ENCODE peak calls at places on chromosomes 4 and X, in ten cellular contexts. One of them, this sample, is unnamed.

GRCh38 chr4:7202391-7202790 is 10.1 kb downstream of the SORCS2 start:
- DNase-seq in astrocyte: peak
- DNase-seq in left lung: no peak
- DNase-seq in natural killer cell: no peak
- DNase-seq in OCI-LY7: no peak
- DNase-seq in hepatocyte: no peak
- DNase-seq in esophagus squamous epithelium: no peak
- DNase-seq in H9: no peak
- DNase-seq in cardiac fibroblast: peak
- DNase-seq in body of pancreas: no peak
- DNase-seq in this sample: no peak

GRCh38 chr4:34200535-34200934 is 2043.8 kb downstream of the ARAP2 start:
- DNase-seq in astrocyte: no peak
- DNase-seq in left lung: no peak
- DNase-seq in natural killer cell: no peak
- DNase-seq in OCI-LY7: no peak
- DNase-seq in hepatocyte: no peak
- DNase-seq in esophagus squamous epithelium: no peak
- DNase-seq in H9: no peak
- DNase-seq in cardiac fibroblast: no peak
- DNase-seq in body of pancreas: no peak
- DNase-seq in this sample: no peak

GRCh38 chrX:153932220-153932915 is 2.5 kb downstream of the NAA10 start:
- DNase-seq in astrocyte: no peak
- DNase-seq in left lung: no peak
- DNase-seq in natural killer cell: no peak
- DNase-seq in OCI-LY7: no peak
- DNase-seq in hepatocyte: no peak
- DNase-seq in esophagus squamous epithelium: no peak
- DNase-seq in H9: no peak
- DNase-seq in cardiac fibroblast: no peak
- DNase-seq in body of pancreas: no peak
- DNase-seq in this sample: no peak

GRCh38 chr4:131001371-131001770 is 1905.4 kb downstream of the C4orf33 start:
- DNase-seq in astrocyte: peak
- DNase-seq in left lung: no peak
- DNase-seq in natural killer cell: no peak
- DNase-seq in OCI-LY7: no peak
- DNase-seq in hepatocyte: no peak
- DNase-seq in esophagus squamous epithelium: no peak
- DNase-seq in H9: no peak
- DNase-seq in cardiac fibroblast: no peak
- DNase-seq in body of pancreas: no peak
- DNase-seq in this sample: no peak

GRCh38 chr4:69458184-69458826 is 37.4 kb downstream of the UGT2B4 start:
- DNase-seq in astrocyte: no peak
- DNase-seq in left lung: no peak
- DNase-seq in natural killer cell: no peak
- DNase-seq in OCI-LY7: no peak
- DNase-seq in hepatocyte: no peak
- DNase-seq in esophagus squamous epithelium: no peak
- DNase-seq in H9: no peak
- DNase-seq in cardiac fibroblast: no peak
- DNase-seq in body of pancreas: no peak
- DNase-seq in this sample: no peak

GRCh38 chrX:68710870-68711576 is 63.6 kb downstream of the STARD8 start:
- DNase-seq in astrocyte: peak
- DNase-seq in left lung: no peak
- DNase-seq in natural killer cell: no peak
- DNase-seq in OCI-LY7: peak
- DNase-seq in hepatocyte: peak
- DNase-seq in esophagus squamous epithelium: no peak
- DNase-seq in H9: peak
- DNase-seq in cardiac fibroblast: peak
- DNase-seq in body of pancreas: peak
- DNase-seq in this sample: peak

GRCh38 chr4:99822734-99823133 is 6.1 kb downstream of the DAPP1 start:
- DNase-seq in astrocyte: no peak
- DNase-seq in left lung: no peak
- DNase-seq in natural killer cell: no peak
- DNase-seq in OCI-LY7: no peak
- DNase-seq in hepatocyte: no peak
- DNase-seq in esophagus squamous epithelium: no peak
- DNase-seq in H9: no peak
- DNase-seq in cardiac fibroblast: no peak
- DNase-seq in body of pancreas: no peak
- DNase-seq in this sample: no peak

GRCh38 chr4:40525811-40526598 is 103.7 kb downstream of the RBM47 start:
- DNase-seq in astrocyte: peak
- DNase-seq in left lung: no peak
- DNase-seq in natural killer cell: no peak
- DNase-seq in OCI-LY7: no peak
- DNase-seq in hepatocyte: peak
- DNase-seq in esophagus squamous epithelium: no peak
- DNase-seq in H9: peak
- DNase-seq in cardiac fibroblast: peak
- DNase-seq in body of pancreas: peak
- DNase-seq in this sample: no peak

GRCh38 chr4:3711183-3712111 is 54.7 kb upstream of the ADRA2C start:
- DNase-seq in astrocyte: no peak
- DNase-seq in left lung: peak
- DNase-seq in natural killer cell: no peak
- DNase-seq in OCI-LY7: no peak
- DNase-seq in hepatocyte: no peak
- DNase-seq in esophagus squamous epithelium: no peak
- DNase-seq in H9: no peak
- DNase-seq in cardiac fibroblast: no peak
- DNase-seq in body of pancreas: no peak
- DNase-seq in this sample: no peak

GRCh38 chr4:27407616-27408015 is 547.0 kb downstream of the STIM2 start:
- DNase-seq in astrocyte: peak
- DNase-seq in left lung: no peak
- DNase-seq in natural killer cell: no peak
- DNase-seq in OCI-LY7: no peak
- DNase-seq in hepatocyte: no peak
- DNase-seq in esophagus squamous epithelium: no peak
- DNase-seq in H9: no peak
- DNase-seq in cardiac fibroblast: no peak
- DNase-seq in body of pancreas: no peak
- DNase-seq in this sample: no peak

GRCh38 chrX:1212532-1212931 is at the start of gene CRLF2:
- DNase-seq in astrocyte: no peak
- DNase-seq in left lung: no peak
- DNase-seq in natural killer cell: no peak
- DNase-seq in OCI-LY7: peak
- DNase-seq in hepatocyte: no peak
- DNase-seq in esophagus squamous epithelium: no peak
- DNase-seq in H9: no peak
- DNase-seq in cardiac fibroblast: peak
- DNase-seq in body of pancreas: no peak
- DNase-seq in this sample: no peak

GRCh38 chr4:42806436-42806835 is 86.1 kb upstream of the GRXCR1 start:
- DNase-seq in astrocyte: no peak
- DNase-seq in left lung: no peak
- DNase-seq in natural killer cell: no peak
- DNase-seq in OCI-LY7: no peak
- DNase-seq in hepatocyte: no peak
- DNase-seq in esophagus squamous epithelium: no peak
- DNase-seq in H9: no peak
- DNase-seq in cardiac fibroblast: no peak
- DNase-seq in body of pancreas: no peak
- DNase-seq in this sample: no peak
- TF ChIP-seq CTCF in astrocyte: no peak
- TF ChIP-seq CTCF in left lung: no peak
- TF ChIP-seq CTCF in natural killer cell: no peak
- TF ChIP-seq CTCF in OCI-LY7: no peak
- TF ChIP-seq CTCF in hepatocyte: no peak
- TF ChIP-seq CTCF in esophagus squamous epithelium: no peak
- TF ChIP-seq CTCF in H9: no peak
- TF ChIP-seq CTCF in cardiac fibroblast: no peak
- TF ChIP-seq CTCF in body of pancreas: no peak
- TF ChIP-seq CTCF in this sample: no peak

GRCh38 chr4:26197018-26197779 is 123.6 kb upstream of the RBPJ start:
- DNase-seq in astrocyte: peak
- DNase-seq in left lung: no peak
- DNase-seq in natural killer cell: peak
- DNase-seq in OCI-LY7: peak
- DNase-seq in hepatocyte: no peak
- DNase-seq in esophagus squamous epithelium: no peak
- DNase-seq in H9: no peak
- DNase-seq in cardiac fibroblast: peak
- DNase-seq in body of pancreas: no peak
- DNase-seq in this sample: no peak
- TF ChIP-seq CTCF in astrocyte: no peak
- TF ChIP-seq CTCF in left lung: no peak
- TF ChIP-seq CTCF in natural killer cell: no peak
- TF ChIP-seq CTCF in OCI-LY7: no peak
- TF ChIP-seq CTCF in hepatocyte: no peak
- TF ChIP-seq CTCF in esophagus squamous epithelium: no peak
- TF ChIP-seq CTCF in H9: no peak
- TF ChIP-seq CTCF in cardiac fibroblast: no peak
- TF ChIP-seq CTCF in body of pancreas: no peak
- TF ChIP-seq CTCF in this sample: no peak

GRCh38 chr4:761739-762138 is 56.1 kb downstream of the PCGF3 start:
- DNase-seq in astrocyte: no peak
- DNase-seq in left lung: peak
- DNase-seq in natural killer cell: no peak
- DNase-seq in OCI-LY7: no peak
- DNase-seq in hepatocyte: no peak
- DNase-seq in esophagus squamous epithelium: no peak
- DNase-seq in H9: no peak
- DNase-seq in cardiac fibroblast: no peak
- DNase-seq in body of pancreas: no peak
- DNase-seq in this sample: no peak

GRCh38 chr4:763191-763810 is 57.7 kb downstream of the PCGF3 start:
- DNase-seq in astrocyte: no peak
- DNase-seq in left lung: peak
- DNase-seq in natural killer cell: no peak
- DNase-seq in OCI-LY7: no peak
- DNase-seq in hepatocyte: no peak
- DNase-seq in esophagus squamous epithelium: no peak
- DNase-seq in H9: no peak
- DNase-seq in cardiac fibroblast: no peak
- DNase-seq in body of pancreas: no peak
- DNase-seq in this sample: no peak

GRCh38 chr4:763922-764321 is 58.3 kb downstream of the PCGF3 start:
- DNase-seq in astrocyte: no peak
- DNase-seq in left lung: peak
- DNase-seq in natural killer cell: no peak
- DNase-seq in OCI-LY7: no peak
- DNase-seq in hepatocyte: no peak
- DNase-seq in esophagus squamous epithelium: no peak
- DNase-seq in H9: no peak
- DNase-seq in cardiac fibroblast: no peak
- DNase-seq in body of pancreas: no peak
- DNase-seq in this sample: no peak

GRCh38 chr4:761086-761485 is 55.5 kb downstream of the PCGF3 start:
- DNase-seq in astrocyte: no peak
- DNase-seq in left lung: peak
- DNase-seq in natural killer cell: no peak
- DNase-seq in OCI-LY7: no peak
- DNase-seq in hepatocyte: no peak
- DNase-seq in esophagus squamous epithelium: no peak
- DNase-seq in H9: no peak
- DNase-seq in cardiac fibroblast: no peak
- DNase-seq in body of pancreas: no peak
- DNase-seq in this sample: no peak

DNA sequence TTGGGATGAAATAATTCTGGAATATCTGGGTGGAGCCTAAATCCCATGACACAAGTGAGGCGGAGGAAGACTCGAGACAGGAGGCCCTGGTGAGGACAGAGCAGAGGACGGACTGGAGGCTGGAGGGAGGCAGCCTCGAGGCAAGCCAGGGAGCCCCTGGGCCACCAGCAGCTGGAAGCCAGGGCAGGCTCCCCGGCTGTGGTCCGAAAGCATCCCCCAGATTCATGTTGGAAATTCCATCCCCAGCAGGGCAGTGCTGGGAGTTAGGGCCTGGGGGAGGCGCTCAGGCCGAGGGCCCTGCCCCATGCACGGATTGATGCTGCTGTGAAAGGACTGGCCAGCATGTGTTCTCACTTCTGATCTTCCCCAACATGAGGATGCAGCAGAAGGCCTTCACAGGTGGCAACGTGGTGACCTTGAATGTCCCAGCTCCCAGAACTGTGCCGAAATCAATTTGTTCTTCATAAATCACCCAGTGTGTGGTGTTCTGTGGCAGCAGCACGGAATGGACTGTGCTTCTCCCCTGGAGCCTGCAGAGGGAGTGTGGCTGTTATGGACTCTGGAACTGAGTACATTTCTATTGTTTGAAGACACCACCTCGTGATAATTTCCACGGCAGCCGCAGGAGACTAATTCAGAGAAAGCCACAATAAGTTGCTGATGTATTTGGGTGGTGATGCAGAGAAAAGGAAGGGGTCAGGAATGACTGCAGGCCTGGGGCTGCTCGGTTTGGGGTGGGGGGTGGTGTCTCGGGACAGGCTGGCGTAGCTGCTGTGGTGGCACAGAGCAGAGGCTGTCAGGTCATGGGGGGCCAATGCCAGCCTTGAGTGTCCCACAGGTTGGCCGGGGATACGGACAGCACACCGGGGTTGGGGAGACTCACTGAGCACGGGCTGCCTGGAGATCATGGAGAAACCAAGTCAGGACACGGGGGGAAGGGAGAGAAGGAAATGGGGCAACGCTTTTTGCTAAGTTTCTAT is 56.9 kb downstream of the PCGF3 start:
- DNase-seq in astrocyte: peak
- DNase-seq in left lung: peak
- DNase-seq in natural killer cell: no peak
- DNase-seq in OCI-LY7: peak
- DNase-seq in hepatocyte: peak
- DNase-seq in esophagus squamous epithelium: no peak
- DNase-seq in H9: no peak
- DNase-seq in cardiac fibroblast: peak
- DNase-seq in body of pancreas: no peak
- DNase-seq in this sample: no peak
- TF ChIP-seq CTCF in astrocyte: peak
- TF ChIP-seq CTCF in left lung: no peak
- TF ChIP-seq CTCF in natural killer cell: no peak
- TF ChIP-seq CTCF in OCI-LY7: peak
- TF ChIP-seq CTCF in hepatocyte: peak
- TF ChIP-seq CTCF in esophagus squamous epithelium: no peak
- TF ChIP-seq CTCF in H9: peak
- TF ChIP-seq CTCF in cardiac fibroblast: peak
- TF ChIP-seq CTCF in body of pancreas: no peak
- TF ChIP-seq CTCF in this sample: peak

GRCh38 chr4:139188648-139189416 is 11.8 kb upstream of the ELF2 start:
- DNase-seq in astrocyte: no peak
- DNase-seq in left lung: no peak
- DNase-seq in natural killer cell: no peak
- DNase-seq in OCI-LY7: no peak
- DNase-seq in hepatocyte: no peak
- DNase-seq in esophagus squamous epithelium: no peak
- DNase-seq in H9: no peak
- DNase-seq in cardiac fibroblast: no peak
- DNase-seq in body of pancreas: no peak
- DNase-seq in this sample: no peak

GRCh38 chr4:139189417-139189749 is 12.4 kb upstream of the ELF2 start:
- DNase-seq in astrocyte: no peak
- DNase-seq in left lung: no peak
- DNase-seq in natural killer cell: no peak
- DNase-seq in OCI-LY7: no peak
- DNase-seq in hepatocyte: no peak
- DNase-seq in esophagus squamous epithelium: no peak
- DNase-seq in H9: no peak
- DNase-seq in cardiac fibroblast: no peak
- DNase-seq in body of pancreas: no peak
- DNase-seq in this sample: no peak

GRCh38 chr4:139184129-139184528 is 7.1 kb upstream of the ELF2 start:
- DNase-seq in astrocyte: peak
- DNase-seq in left lung: no peak
- DNase-seq in natural killer cell: no peak
- DNase-seq in OCI-LY7: peak
- DNase-seq in hepatocyte: peak
- DNase-seq in esophagus squamous epithelium: no peak
- DNase-seq in H9: no peak
- DNase-seq in cardiac fibroblast: peak
- DNase-seq in body of pancreas: no peak
- DNase-seq in this sample: no peak
- TF ChIP-seq CTCF in astrocyte: no peak
- TF ChIP-seq CTCF in left lung: no peak
- TF ChIP-seq CTCF in natural killer cell: no peak
- TF ChIP-seq CTCF in OCI-LY7: peak
- TF ChIP-seq CTCF in hepatocyte: peak
- TF ChIP-seq CTCF in esophagus squamous epithelium: no peak
- TF ChIP-seq CTCF in H9: no peak
- TF ChIP-seq CTCF in cardiac fibroblast: peak
- TF ChIP-seq CTCF in body of pancreas: no peak
- TF ChIP-seq CTCF in this sample: no peak

This sample was measured in progenitor cell of endocrine pancreas.